ENCODE peak calls at places on chromosomes 6 and 20, in ten cellular contexts. One of them, this sample, is unnamed. For H3K4me1, the result is how much of the 10 kb centered on the place peaks cover.

GRCh38 chr6:125170376-125170775 is 16.8 kb downstream of the TPD52L1 start:
- DNase-seq in IMR-90: peak
- DNase-seq in PC-9: no peak
- DNase-seq in OCI-LY7: no peak
- DNase-seq in body of pancreas: no peak
- DNase-seq in heart left ventricle: no peak
- DNase-seq in neural progenitor cell: no peak
- DNase-seq in K562: no peak
- DNase-seq in upper lobe of right lung: no peak
- DNase-seq in A549: no peak
- DNase-seq in this sample: no peak

GRCh38 chr6:24721461-24722215 is 2.7 kb upstream of the C6orf62 start:
- DNase-seq in IMR-90: peak
- DNase-seq in PC-9: no peak
- DNase-seq in OCI-LY7: no peak
- DNase-seq in body of pancreas: no peak
- DNase-seq in heart left ventricle: peak
- DNase-seq in neural progenitor cell: no peak
- DNase-seq in K562: peak
- DNase-seq in upper lobe of right lung: no peak
- DNase-seq in A549: peak
- DNase-seq in this sample: no peak

GRCh38 chr20:17641520-17641964 is 40.5 kb downstream of the RRBP1 start:
- DNase-seq in IMR-90: no peak
- DNase-seq in PC-9: no peak
- DNase-seq in OCI-LY7: no peak
- DNase-seq in body of pancreas: no peak
- DNase-seq in heart left ventricle: no peak
- DNase-seq in neural progenitor cell: no peak
- DNase-seq in K562: no peak
- DNase-seq in upper lobe of right lung: no peak
- DNase-seq in A549: no peak
- DNase-seq in this sample: no peak

GRCh38 chr6:14974372-14974771 is 271.5 kb upstream of the JARID2 start:
- DNase-seq in IMR-90: no peak
- DNase-seq in PC-9: no peak
- DNase-seq in OCI-LY7: no peak
- DNase-seq in body of pancreas: no peak
- DNase-seq in heart left ventricle: no peak
- DNase-seq in neural progenitor cell: no peak
- DNase-seq in K562: no peak
- DNase-seq in upper lobe of right lung: no peak
- DNase-seq in A549: no peak
- DNase-seq in this sample: no peak

GRCh38 chr6:153405926-153406325 is 274.8 kb upstream of the RGS17 start:
- DNase-seq in IMR-90: no peak
- DNase-seq in PC-9: no peak
- DNase-seq in OCI-LY7: no peak
- DNase-seq in body of pancreas: no peak
- DNase-seq in heart left ventricle: no peak
- DNase-seq in neural progenitor cell: no peak
- DNase-seq in K562: no peak
- DNase-seq in upper lobe of right lung: no peak
- DNase-seq in A549: no peak
- DNase-seq in this sample: no peak

GRCh38 chr20:52747736-52748135 is 224.4 kb upstream of the TSHZ2 start:
- DNase-seq in IMR-90: no peak
- DNase-seq in PC-9: no peak
- DNase-seq in OCI-LY7: peak
- DNase-seq in body of pancreas: no peak
- DNase-seq in heart left ventricle: no peak
- DNase-seq in neural progenitor cell: peak
- DNase-seq in K562: no peak
- DNase-seq in upper lobe of right lung: no peak
- DNase-seq in A549: no peak
- DNase-seq in this sample: no peak

GRCh38 chr6:132530293-132530974 is 7.6 kb upstream of the TAAR9 start:
- DNase-seq in IMR-90: peak
- DNase-seq in PC-9: peak
- DNase-seq in OCI-LY7: peak
- DNase-seq in body of pancreas: peak
- DNase-seq in heart left ventricle: peak
- DNase-seq in neural progenitor cell: peak
- DNase-seq in K562: peak
- DNase-seq in upper lobe of right lung: no peak
- DNase-seq in A549: no peak
- DNase-seq in this sample: peak

GRCh38 chr6:7784706-7785105 is 58.8 kb downstream of the BMP6 start:
- DNase-seq in IMR-90: no peak
- DNase-seq in PC-9: no peak
- DNase-seq in OCI-LY7: peak
- DNase-seq in body of pancreas: no peak
- DNase-seq in heart left ventricle: no peak
- DNase-seq in neural progenitor cell: no peak
- DNase-seq in K562: no peak
- DNase-seq in upper lobe of right lung: no peak
- DNase-seq in A549: no peak
- DNase-seq in this sample: no peak

GRCh38 chr6:105839266-105839665 is 246.9 kb upstream of the PRDM1 start:
- DNase-seq in IMR-90: peak
- DNase-seq in PC-9: no peak
- DNase-seq in OCI-LY7: no peak
- DNase-seq in body of pancreas: no peak
- DNase-seq in heart left ventricle: no peak
- DNase-seq in neural progenitor cell: no peak
- DNase-seq in K562: no peak
- DNase-seq in upper lobe of right lung: no peak
- DNase-seq in A549: no peak
- DNase-seq in this sample: no peak

GRCh38 chr6:71349976-71350615 is 61.5 kb downstream of the OGFRL1 start:
- DNase-seq in IMR-90: peak
- DNase-seq in PC-9: no peak
- DNase-seq in OCI-LY7: no peak
- DNase-seq in body of pancreas: no peak
- DNase-seq in heart left ventricle: peak
- DNase-seq in neural progenitor cell: no peak
- DNase-seq in K562: no peak
- DNase-seq in upper lobe of right lung: no peak
- DNase-seq in A549: no peak
- DNase-seq in this sample: no peak

GRCh38 chr6:29414588-29414987 is at the start of gene OR12D1:
- DNase-seq in IMR-90: no peak
- DNase-seq in PC-9: no peak
- DNase-seq in OCI-LY7: no peak
- DNase-seq in body of pancreas: no peak
- DNase-seq in heart left ventricle: no peak
- DNase-seq in neural progenitor cell: peak
- DNase-seq in K562: no peak
- DNase-seq in upper lobe of right lung: no peak
- DNase-seq in A549: no peak
- DNase-seq in this sample: no peak

DNA sequence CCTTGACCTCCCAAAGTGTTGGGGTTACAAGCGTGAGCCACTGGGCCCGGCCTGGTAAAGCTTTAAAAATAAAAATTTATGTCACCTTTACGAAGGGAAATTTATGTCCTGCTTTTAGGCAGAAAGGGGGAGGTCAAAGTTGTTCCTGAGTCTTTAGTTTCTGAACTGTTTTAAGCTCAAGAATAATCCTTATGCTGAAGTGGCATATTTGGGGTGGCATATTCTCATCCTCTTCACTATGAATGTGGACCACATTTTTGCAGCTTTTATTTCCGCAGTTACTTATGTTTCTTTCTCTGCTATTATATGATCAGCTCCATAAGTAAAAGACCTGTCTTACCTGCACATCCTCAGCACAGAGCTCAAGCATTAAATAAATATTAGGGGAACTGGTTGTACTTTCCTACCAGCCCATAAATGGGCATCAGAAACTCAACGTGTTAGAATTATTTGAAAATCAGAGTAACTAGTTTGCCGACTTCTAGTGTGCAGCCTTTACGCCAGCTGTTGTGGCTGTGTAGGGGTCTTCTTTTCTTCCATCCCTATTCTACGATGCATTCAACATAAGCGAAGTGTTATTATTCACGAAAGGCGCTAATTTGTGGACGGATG is 941 bp upstream of the AKAP7 start:
- DNase-seq in IMR-90: no peak
- DNase-seq in PC-9: no peak
- DNase-seq in OCI-LY7: no peak
- DNase-seq in body of pancreas: no peak
- DNase-seq in heart left ventricle: no peak
- DNase-seq in neural progenitor cell: no peak
- DNase-seq in K562: no peak
- DNase-seq in upper lobe of right lung: no peak
- DNase-seq in A549: no peak
- DNase-seq in this sample: no peak
- H3K4me3 ChIP-seq in IMR-90: no peak
- H3K4me3 ChIP-seq in PC-9: peak
- H3K4me3 ChIP-seq in OCI-LY7: peak
- H3K4me3 ChIP-seq in body of pancreas: no peak
- H3K4me3 ChIP-seq in heart left ventricle: no peak
- H3K4me3 ChIP-seq in neural progenitor cell: no peak
- H3K4me3 ChIP-seq in K562: no peak
- H3K4me3 ChIP-seq in upper lobe of right lung: peak
- H3K4me3 ChIP-seq in A549: peak
- H3K4me3 ChIP-seq in this sample: peak

GRCh38 chr6:53103993-53104675 is 38.9 kb downstream of the FBXO9 start:
- DNase-seq in IMR-90: no peak
- DNase-seq in PC-9: peak
- DNase-seq in OCI-LY7: peak
- DNase-seq in body of pancreas: no peak
- DNase-seq in heart left ventricle: no peak
- DNase-seq in neural progenitor cell: peak
- DNase-seq in K562: peak
- DNase-seq in upper lobe of right lung: no peak
- DNase-seq in A549: no peak
- DNase-seq in this sample: no peak
- TF ChIP-seq CTCF in IMR-90: no peak
- TF ChIP-seq CTCF in PC-9: peak
- TF ChIP-seq CTCF in OCI-LY7: peak
- TF ChIP-seq CTCF in body of pancreas: no peak
- TF ChIP-seq CTCF in heart left ventricle: no peak
- TF ChIP-seq CTCF in neural progenitor cell: peak
- TF ChIP-seq CTCF in K562: peak
- TF ChIP-seq CTCF in upper lobe of right lung: no peak
- TF ChIP-seq CTCF in A549: peak
- TF ChIP-seq CTCF in this sample: no peak

GRCh38 chr6:158028876-158029275 is 47.2 kb downstream of the SYNJ2 start:
- DNase-seq in IMR-90: no peak
- DNase-seq in PC-9: no peak
- DNase-seq in OCI-LY7: no peak
- DNase-seq in body of pancreas: no peak
- DNase-seq in heart left ventricle: no peak
- DNase-seq in neural progenitor cell: no peak
- DNase-seq in K562: no peak
- DNase-seq in upper lobe of right lung: peak
- DNase-seq in A549: no peak
- DNase-seq in this sample: peak
- H3K4me1 ChIP-seq in IMR-90: half or more
- H3K4me1 ChIP-seq in PC-9: under half
- H3K4me1 ChIP-seq in OCI-LY7: under half
- H3K4me1 ChIP-seq in body of pancreas: half or more
- H3K4me1 ChIP-seq in heart left ventricle: half or more
- H3K4me1 ChIP-seq in neural progenitor cell: under half
- H3K4me1 ChIP-seq in K562: under half
- H3K4me1 ChIP-seq in upper lobe of right lung: under half
- H3K4me1 ChIP-seq in A549: half or more
- H3K4me1 ChIP-seq in this sample: under half

GRCh38 chr20:63802469-63803240 is 28.4 kb downstream of the ZBTB46 start:
- DNase-seq in IMR-90: no peak
- DNase-seq in PC-9: no peak
- DNase-seq in OCI-LY7: no peak
- DNase-seq in body of pancreas: no peak
- DNase-seq in heart left ventricle: no peak
- DNase-seq in neural progenitor cell: no peak
- DNase-seq in K562: no peak
- DNase-seq in upper lobe of right lung: no peak
- DNase-seq in A549: no peak
- DNase-seq in this sample: no peak
- H3K4me3 ChIP-seq in IMR-90: no peak
- H3K4me3 ChIP-seq in PC-9: no peak
- H3K4me3 ChIP-seq in OCI-LY7: no peak
- H3K4me3 ChIP-seq in body of pancreas: no peak
- H3K4me3 ChIP-seq in heart left ventricle: no peak
- H3K4me3 ChIP-seq in neural progenitor cell: no peak
- H3K4me3 ChIP-seq in K562: no peak
- H3K4me3 ChIP-seq in upper lobe of right lung: no peak
- H3K4me3 ChIP-seq in A549: no peak
- H3K4me3 ChIP-seq in this sample: no peak

DNA sequence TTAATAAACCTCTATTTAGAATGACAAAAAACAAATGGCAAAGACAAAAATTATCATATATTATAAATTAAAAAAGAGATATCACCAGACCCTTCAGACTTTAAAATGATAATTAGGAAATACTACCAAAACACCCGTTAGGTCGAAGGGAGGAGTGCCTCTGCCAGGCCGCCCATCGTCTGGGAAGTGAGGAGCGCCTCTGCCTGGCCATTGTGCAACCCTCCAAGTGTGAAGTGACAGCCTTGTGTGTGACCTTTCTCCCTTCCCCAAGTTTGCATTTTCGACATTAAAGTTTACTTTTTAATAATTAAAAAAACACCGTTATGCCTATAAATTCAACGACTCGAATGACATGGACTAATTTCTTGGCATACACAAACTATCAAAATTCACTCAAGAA is 64.5 kb upstream of the TASP1 start:
- DNase-seq in IMR-90: no peak
- DNase-seq in PC-9: no peak
- DNase-seq in OCI-LY7: no peak
- DNase-seq in body of pancreas: no peak
- DNase-seq in heart left ventricle: no peak
- DNase-seq in neural progenitor cell: no peak
- DNase-seq in K562: no peak
- DNase-seq in upper lobe of right lung: no peak
- DNase-seq in A549: no peak
- DNase-seq in this sample: no peak
- TF ChIP-seq CTCF in IMR-90: no peak
- TF ChIP-seq CTCF in PC-9: no peak
- TF ChIP-seq CTCF in OCI-LY7: no peak
- TF ChIP-seq CTCF in body of pancreas: no peak
- TF ChIP-seq CTCF in heart left ventricle: no peak
- TF ChIP-seq CTCF in neural progenitor cell: peak
- TF ChIP-seq CTCF in K562: peak
- TF ChIP-seq CTCF in upper lobe of right lung: no peak
- TF ChIP-seq CTCF in A549: no peak
- TF ChIP-seq CTCF in this sample: no peak